ENCODE peak calls at places on chromosomes 7 and 10, in nine cellular contexts. J is hypothalamus; X is HCT116; W is iris pigment epithelial cell; R is left lung; E is germinal center; I is GM12891; C is astrocyte of the spinal cord; F is stimulated activated CD8-positive, alpha-beta memory T cell treated with anti-CD3 and anti-CD28 coated beads, Interleukin-7, amount 100 ng/mL, for 1 hour. U is an unnamed sample.

GRCh38 chr10:33211123-33211878 is 123.2 kb downstream of the NRP1 start:
- DNase-seq in W (peak; percentile 91), F (no peak), R (no peak), E (no peak), I (no peak), C (peak; percentile 82), J (no peak), X (no peak), U (peak; percentile 87)

GRCh38 chr10:97708976-97709745 is 4.4 kb upstream of the MARVELD1 start:
- DNase-seq in R (no peak), E (no peak), W (peak; percentile 81), I (no peak), X (no peak), J (peak; percentile 58), F (no peak), C (peak; percentile 80), U (peak; percentile 94)

GRCh38 chr7:128094686-128095085 is 63.4 kb upstream of the LRRC4 start:
- DNase-seq in I (no peak), F (no peak), W (no peak), R (no peak), C (no peak), J (no peak), X (no peak), E (no peak), U (no peak)

GRCh38 chr10:130491698-130492050 is 355.5 kb downstream of the GLRX3 start:
- DNase-seq in E (no peak), F (no peak), X (no peak), C (no peak), J (no peak), I (no peak), R (no peak), W (no peak), U (no peak)

GRCh38 chr7:36545291-36545690 is 155.6 kb downstream of the ANLN start:
- DNase-seq in R (no peak), E (no peak), I (no peak), X (no peak), C (no peak), J (no peak), F (no peak), W (no peak), U (no peak)

GRCh38 chr10:42431095-42431494 is 207.3 kb downstream of the ZNF33B start:
- DNase-seq in I (no peak), W (no peak), J (no peak), F (no peak), E (no peak), R (no peak), X (no peak), C (no peak), U (no peak)

GRCh38 chr10:30052062-30052461 is 7.3 kb downstream of the JCAD start:
- DNase-seq in F (no peak), E (no peak), J (no peak), W (peak; percentile 64), I (no peak), C (no peak), X (no peak), R (no peak), U (peak; percentile 33)

GRCh38 chr10:95247200-95247880 is 43.5 kb downstream of the PDLIM1 start:
- DNase-seq in J (no peak), E (no peak), R (no peak), C (peak; percentile 74), F (no peak), I (no peak), X (no peak), W (peak; percentile 92), U (peak; percentile 89)

GRCh38 chr10:31215052-31215451 is 104.0 kb upstream of the ZEB1 start:
- DNase-seq in J (no peak), I (no peak), E (no peak), W (no peak), X (no peak), R (no peak), F (no peak), C (no peak), U (no peak)

GRCh38 chr7:67711706-67712105 is 715.1 kb downstream of the TYW1 start:
- DNase-seq in I (no peak), C (no peak), X (no peak), R (no peak), W (no peak), F (no peak), J (no peak), E (no peak), U (no peak)

GRCh38 chr10:74977913-74978847 is 133.3 kb upstream of the SAMD8 start:
- DNase-seq in X (no peak), F (peak; percentile 11), J (no peak), R (no peak), I (no peak), W (no peak), E (peak; percentile 37), C (no peak), U (no peak)

GRCh38 chr7:22624781-22625180 is 102.2 kb upstream of the IL6 start:
- DNase-seq in W (no peak), I (no peak), C (no peak), X (no peak), R (no peak), E (no peak), J (no peak), F (no peak), U (no peak)

GRCh38 chr7:133670250-133670649 is 417.4 kb downstream of the EXOC4 start:
- DNase-seq in I (no peak), C (no peak), E (no peak), W (no peak), R (no peak), F (no peak), X (no peak), J (no peak), U (no peak)

GRCh38 chr7:124155400-124156022 is 122.6 kb upstream of the TMEM229A start:
- DNase-seq in F (no peak), W (peak; percentile 31), E (no peak), X (peak; percentile 15), J (no peak), C (peak; percentile 53), I (no peak), R (no peak), U (peak; percentile 61)

GRCh38 chr7:85185355-85186082 is 1.3 kb downstream of the SEMA3D start:
- DNase-seq in X (no peak), R (peak; percentile 65), C (peak; percentile 71), J (peak; percentile 46), W (peak; percentile 50), E (no peak), I (no peak), F (no peak), U (peak; percentile 55)

GRCh38 chr7:91826377-91826776 is 54.1 kb downstream of the MTERF1 start:
- DNase-seq in X (peak; percentile 22), I (no peak), J (no peak), W (no peak), R (no peak), E (no peak), F (no peak), C (peak; percentile 29), U (no peak)

GRCh38 chr7:37921340-37921805 is 933 bp downstream of the EPDR1 start:
- DNase-seq in R (no peak), I (no peak), X (no peak), J (peak; percentile 26), W (no peak), C (peak; percentile 71), E (peak; percentile 9), F (no peak), U (peak; percentile 60)

GRCh38 chr7:142871260-142872105 is 14.1 kb downstream of the TRPV6 start:
- DNase-seq in C (no peak), F (no peak), E (no peak), W (no peak), R (no peak), I (no peak), J (no peak), X (no peak), U (no peak)

GRCh38 chr7:37495574-37496184 is 47.0 kb upstream of the ELMO1 start:
- DNase-seq in W (peak; percentile 50), F (no peak), X (no peak), R (no peak), I (no peak), J (no peak), E (peak; percentile 26), C (peak; percentile 10), U (peak; percentile 52)

GRCh38 chr10:119006451-119007210 is 22.9 kb upstream of the NANOS1 start:
- DNase-seq in J (no peak), W (peak; percentile 100), C (peak; percentile 98), F (no peak), I (no peak), E (no peak), R (no peak), X (no peak), U (peak; percentile 99)

GRCh38 chr10:421170-421569 is 268.3 kb downstream of the DIP2C start:
- DNase-seq in J (no peak), F (no peak), C (no peak), W (no peak), R (no peak), I (no peak), E (no peak), X (no peak), U (peak; percentile 7)

GRCh38 chr7:137760111-137760510 is 86.7 kb downstream of the DGKI start:
- DNase-seq in F (no peak), J (peak; percentile 13), W (no peak), R (no peak), I (no peak), C (peak; percentile 21), X (no peak), E (no peak), U (peak; percentile 45)

GRCh38 chr7:116674508-116675173 is 2.6 kb downstream of the MET start:
- DNase-seq in C (peak; percentile 55), W (peak; percentile 62), J (no peak), F (no peak), R (no peak), I (no peak), X (no peak), E (no peak), U (no peak)

GRCh38 chr7:47574473-47575328 is 7.2 kb downstream of the TNS3 start:
- DNase-seq in C (no peak), I (peak; percentile 33), W (no peak), R (no peak), F (no peak), J (peak; percentile 20), E (peak; percentile 53), X (no peak), U (no peak)

GRCh38 chr7:106326594-106327537 is 42.1 kb upstream of the NAMPT start:
- DNase-seq in I (no peak), F (no peak), R (no peak), E (no peak), X (no peak), C (no peak), W (peak; percentile 36), J (no peak), U (peak; percentile 7)

GRCh38 chr10:61354538-61354937 is 98.6 kb downstream of the TMEM26 start:
- DNase-seq in J (no peak), I (no peak), W (no peak), C (no peak), R (no peak), X (no peak), F (no peak), E (no peak), U (no peak)

GRCh38 chr7:149456770-149457421 is 4.0 kb downstream of the ZNF777 start:
- DNase-seq in R (no peak), J (no peak), C (no peak), X (no peak), E (no peak), F (no peak), I (no peak), W (no peak), U (no peak)

GRCh38 chr7:30331338-30331737 is 46.9 kb downstream of the ZNRF2 start:
- DNase-seq in X (no peak), J (no peak), E (no peak), C (no peak), R (no peak), W (peak; percentile 63), I (no peak), F (no peak), U (peak; percentile 61)

GRCh38 chr7:28926871-28927597 is 31.1 kb downstream of the TRIL start:
- DNase-seq in I (peak; percentile 36), C (peak; percentile 88), E (peak; percentile 84), W (peak; percentile 88), X (peak; percentile 73), J (peak; percentile 50), F (peak; percentile 8), R (peak; percentile 78), U (peak; percentile 95)

GRCh38 chr10:78672898-78673297 is 395.9 kb upstream of the ZMIZ1 start:
- DNase-seq in F (no peak), I (no peak), E (no peak), X (no peak), C (peak; percentile 56), W (peak; percentile 41), J (no peak), R (no peak), U (peak; percentile 6)

GRCh38 chr7:15334524-15335269 is 227.1 kb downstream of the AGMO start:
- DNase-seq in R (no peak), I (no peak), W (no peak), J (no peak), C (no peak), E (no peak), F (no peak), X (no peak), U (no peak)